ENCODE peak calls at places on chromosome 6, in seven cellular contexts. X, A, H, K, T, Y and U are unnamed samples.

GRCh38 chr6:133128191-133128590 is 113.0 kb upstream of the EYA4 start:
- DNase-seq in X (no peak), A (no peak), H (peak), K (no peak), T (no peak), Y (no peak), U (no peak)

GRCh38 chr6:86913795-86914194 is 23.5 kb upstream of the HTR1E start:
- DNase-seq in X (no peak), A (no peak), H (no peak), K (no peak), T (no peak), Y (no peak), U (no peak)

GRCh38 chr6:1786455-1787108 is 176.9 kb downstream of the FOXC1 start:
- DNase-seq in X (no peak), A (no peak), H (no peak), K (no peak), T (no peak), Y (no peak), U (no peak)

GRCh38 chr6:107458687-107459282 is 579 bp downstream of the PDSS2 start:
- DNase-seq in X (no peak), A (peak), H (peak), K (no peak), T (peak), Y (peak), U (peak)

GRCh38 chr6:168247456-168248147 is 72.0 kb downstream of the DACT2 start:
- DNase-seq in X (peak), A (no peak), H (peak), K (no peak), T (peak), Y (peak), U (peak)

GRCh38 chr6:106894978-106895702 is 79.4 kb downstream of the CD24 start:
- DNase-seq in X (no peak), A (no peak), H (peak), K (no peak), T (no peak), Y (no peak), U (peak)

GRCh38 chr6:146955570-146955969 is 248.6 kb upstream of the STXBP5 start:
- DNase-seq in X (no peak), A (no peak), H (no peak), K (no peak), T (no peak), Y (no peak), U (no peak)

GRCh38 chr6:97901531-97901930 is 618.5 kb upstream of the MMS22L start:
- DNase-seq in X (no peak), A (no peak), H (no peak), K (no peak), T (no peak), Y (no peak), U (no peak)

GRCh38 chr6:20464847-20465246 is 63.2 kb downstream of the E2F3 start:
- DNase-seq in X (no peak), A (no peak), H (no peak), K (no peak), T (no peak), Y (no peak), U (no peak)

GRCh38 chr6:70955441-70956190 is 1.2 kb downstream of the B3GAT2 start:
- DNase-seq in X (peak), A (peak), H (peak), K (peak), T (peak), Y (peak), U (peak)

GRCh38 chr6:84197708-84198107 is 29.7 kb downstream of the CEP162 start:
- DNase-seq in X (no peak), A (no peak), H (no peak), K (no peak), T (no peak), Y (no peak), U (no peak)

GRCh38 chr6:42932412-42932811 is 3.1 kb downstream of the CNPY3 start:
- DNase-seq in X (no peak), A (no peak), H (no peak), K (no peak), T (no peak), Y (no peak), U (no peak)

DNA sequence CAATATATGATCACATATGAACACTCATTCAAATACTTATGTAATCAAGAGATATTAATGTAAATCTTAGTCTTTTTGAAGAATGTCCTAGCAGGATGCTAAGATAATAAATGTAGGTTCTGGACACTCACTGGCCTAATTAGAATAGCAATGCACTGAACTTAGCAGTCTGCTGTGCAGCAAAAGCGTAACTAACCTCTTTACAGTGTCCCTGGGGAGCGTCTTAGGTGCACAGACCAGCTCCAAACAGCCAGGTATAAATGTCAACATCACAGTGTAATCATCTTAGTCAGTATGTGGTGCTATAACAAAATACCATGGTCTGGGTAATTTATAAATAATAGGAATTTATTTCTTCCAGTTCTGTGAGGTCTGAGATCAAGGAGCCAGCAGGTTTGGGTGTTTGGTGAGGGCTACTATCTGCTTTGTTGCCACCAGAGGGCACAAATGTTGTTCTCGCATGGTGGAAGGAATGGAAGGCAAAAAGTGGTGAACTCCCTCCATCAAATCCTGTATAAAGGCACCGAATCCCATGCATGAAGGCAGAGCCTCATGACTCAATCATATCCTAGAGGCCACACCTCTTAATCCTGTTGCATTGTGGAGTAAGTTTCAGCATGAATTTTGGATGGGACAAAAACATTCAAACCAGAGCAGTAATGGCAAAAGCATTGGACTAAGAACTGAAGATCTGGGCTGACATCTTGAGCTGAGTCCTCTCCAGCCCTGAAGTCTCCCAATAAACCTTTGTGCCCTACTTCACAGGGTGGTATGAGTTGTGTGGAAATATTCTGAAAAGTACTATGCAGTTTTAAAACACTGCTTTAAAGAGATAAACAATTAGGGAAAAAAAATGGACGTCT is 41.8 kb upstream of the FOXO3 start:
- DNase-seq in X (peak), A (no peak), H (peak), K (peak), T (peak), Y (no peak), U (peak)
- TF ChIP-seq CTCF in X (peak), A (peak), H (peak), K (peak), T (peak), Y (no peak), U (peak)

DNA sequence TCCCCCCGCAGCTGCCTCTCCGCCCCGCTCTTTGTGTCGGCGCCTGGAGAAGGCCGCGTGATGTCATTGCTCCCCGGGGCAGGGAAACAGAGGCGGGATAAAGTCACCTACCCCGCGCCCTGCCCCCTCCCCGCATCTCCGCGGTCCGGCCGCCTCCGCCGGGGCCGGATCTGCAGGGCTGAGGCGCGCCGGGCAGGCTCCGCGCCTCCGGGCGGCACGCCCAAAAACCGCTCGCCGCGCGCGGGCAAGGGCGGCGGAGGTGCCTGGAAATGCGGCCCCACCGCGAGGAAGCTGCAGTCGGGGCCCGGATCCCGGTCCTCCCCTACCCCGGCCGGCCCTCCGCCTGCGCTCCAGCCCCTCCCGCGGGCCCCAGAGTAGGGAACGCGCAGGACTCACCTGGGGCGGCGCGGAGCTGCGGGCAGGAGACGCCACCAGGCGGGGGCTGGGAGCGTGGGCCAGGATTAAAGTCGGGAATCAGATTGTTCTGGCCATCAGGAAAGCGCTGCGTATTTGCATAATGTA is at the start of gene FAXC:
- DNase-seq in X (peak), A (no peak), H (peak), K (peak), T (peak), Y (peak), U (peak)
- TF ChIP-seq CTCF in X (peak), A (no peak), H (peak), K (no peak), T (peak), Y (peak), U (no peak)

DNA sequence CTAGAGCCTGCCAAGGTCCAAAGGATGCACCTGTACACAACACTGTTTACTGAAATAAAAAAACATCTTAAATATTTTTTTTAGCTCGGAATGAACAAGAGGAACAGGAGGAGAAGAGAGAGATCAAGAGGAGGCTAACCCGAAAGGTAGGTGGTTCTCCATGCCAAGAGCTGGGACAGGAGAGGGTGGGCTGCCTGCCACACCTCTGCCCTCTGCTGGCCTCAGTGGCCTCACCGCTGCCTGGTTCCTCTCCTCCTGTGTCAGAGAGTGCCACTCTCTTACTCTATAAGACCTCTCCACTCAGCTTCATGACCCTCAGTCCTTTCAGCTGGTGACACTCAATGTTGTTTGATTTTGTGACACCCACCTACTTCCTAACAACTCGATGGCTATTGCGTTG is 50.2 kb downstream of the TBC1D7 start:
- DNase-seq in X (no peak), A (no peak), H (no peak), K (peak), T (no peak), Y (no peak), U (no peak)
- TF ChIP-seq CTCF in X (peak), A (peak), H (peak), K (no peak), T (no peak), Y (no peak), U (no peak)

DNA sequence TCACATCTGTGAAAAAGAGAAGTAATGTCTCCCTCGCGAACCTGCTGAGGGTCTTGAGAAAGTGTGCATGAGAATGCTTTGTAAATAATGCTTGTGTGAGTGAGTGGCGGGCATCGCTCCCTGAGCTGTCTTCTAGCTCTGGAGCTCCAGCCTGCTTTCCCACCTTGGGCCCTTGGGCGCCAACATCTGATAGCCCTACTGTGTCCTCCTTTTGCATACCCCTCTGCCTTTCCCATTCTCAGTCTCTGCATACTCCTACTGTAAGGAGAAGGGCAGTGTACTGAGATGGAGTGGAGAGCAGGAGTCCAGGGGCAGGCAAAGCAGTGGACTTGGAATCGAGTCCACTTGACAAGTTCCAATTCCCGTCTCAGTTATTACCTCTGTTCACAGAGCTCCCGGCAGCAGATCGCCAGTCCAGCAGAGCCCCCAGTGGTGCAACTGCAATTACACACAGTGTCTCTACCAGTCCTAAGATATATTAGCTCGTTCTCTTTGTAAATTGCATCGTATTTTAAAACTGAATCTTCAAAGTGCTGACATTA is 855 bp upstream of the NCR2 start:
- DNase-seq in X (no peak), A (no peak), H (peak), K (no peak), T (no peak), Y (peak), U (no peak)
- TF ChIP-seq CTCF in X (peak), A (no peak), H (peak), K (no peak), T (no peak), Y (no peak), U (no peak)

GRCh38 chr6:134183844-134184243 is 131.4 kb upstream of the SLC2A12 start:
- DNase-seq in X (no peak), A (no peak), H (no peak), K (no peak), T (no peak), Y (no peak), U (no peak)

GRCh38 chr6:134187154-134187553 is 130.8 kb downstream of the SGK1 start:
- DNase-seq in X (no peak), A (no peak), H (no peak), K (no peak), T (no peak), Y (no peak), U (no peak)

GRCh38 chr6:134187751-134188150 is 130.2 kb downstream of the SGK1 start:
- DNase-seq in X (no peak), A (no peak), H (no peak), K (no peak), T (no peak), Y (no peak), U (no peak)

GRCh38 chr6:134186355-134186754 is 131.6 kb downstream of the SGK1 start:
- DNase-seq in X (no peak), A (no peak), H (no peak), K (no peak), T (no peak), Y (no peak), U (no peak)

GRCh38 chr6:134185277-134185676 is 132.6 kb downstream of the SGK1 start:
- DNase-seq in X (no peak), A (no peak), H (no peak), K (no peak), T (no peak), Y (no peak), U (no peak)
- TF ChIP-seq CTCF in X (no peak), A (no peak), H (no peak), K (no peak), T (no peak), Y (no peak), U (no peak)

GRCh38 chr6:113068569-113068968 is 721.4 kb downstream of the RFPL4B start:
- DNase-seq in X (no peak), A (no peak), H (no peak), K (no peak), T (no peak), Y (no peak), U (no peak)
- TF ChIP-seq CTCF in X (no peak), A (no peak), H (no peak), K (no peak), T (no peak), Y (no peak), U (no peak)

DNA sequence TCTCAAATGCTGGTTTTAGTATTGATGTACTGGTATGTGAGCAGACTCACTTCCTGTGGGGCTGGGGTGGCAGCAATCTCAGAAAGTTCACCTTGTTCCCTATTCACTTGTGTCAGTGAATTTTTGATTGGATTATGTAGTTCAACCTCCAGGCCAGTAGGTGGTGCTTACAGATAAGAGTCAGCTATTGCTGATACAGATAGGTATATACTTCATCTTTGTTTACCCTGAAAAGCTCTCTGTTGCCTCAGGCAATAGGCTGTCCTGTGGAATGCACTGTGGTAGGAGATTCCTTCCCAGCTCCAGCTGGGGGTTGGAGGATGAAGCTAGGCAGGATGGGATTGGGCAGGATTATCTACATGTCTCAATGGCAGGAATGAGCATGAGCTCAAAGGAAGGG is 851.2 kb upstream of the EYS start:
- DNase-seq in X (peak), A (no peak), H (no peak), K (no peak), T (no peak), Y (no peak), U (no peak)
- TF ChIP-seq CTCF in X (peak), A (no peak), H (no peak), K (peak), T (no peak), Y (no peak), U (no peak)

DNA sequence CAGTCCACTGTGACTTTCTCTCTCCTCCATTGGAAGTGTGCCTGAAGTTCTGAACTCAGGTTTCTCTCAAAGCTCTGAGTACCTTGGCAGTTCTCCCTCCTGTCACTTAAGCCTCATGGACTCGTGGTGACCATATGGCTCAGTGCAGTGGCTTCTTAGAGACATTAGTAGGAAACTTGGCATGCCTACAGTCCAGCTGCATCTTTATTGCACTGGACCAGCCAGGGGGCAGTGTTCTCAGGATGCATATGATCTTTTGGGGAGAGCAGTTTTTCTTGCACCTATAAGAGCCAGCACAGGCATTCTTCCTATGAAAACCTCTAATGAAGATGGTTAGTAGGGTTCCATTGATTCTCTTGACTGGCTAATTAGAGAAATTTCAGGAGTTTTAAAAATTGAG is 47.5 kb upstream of the KCNK16 start:
- DNase-seq in X (no peak), A (no peak), H (peak), K (no peak), T (no peak), Y (no peak), U (no peak)
- TF ChIP-seq CTCF in X (peak), A (peak), H (peak), K (no peak), T (no peak), Y (no peak), U (no peak)